ENCODE peak calls at places on chromosomes 2 and 18, in five cellular contexts. K is cardiac fibroblast, Z is tibial nerve, U is WERI-Rb-1, A is AG04449. F is an unnamed sample.

GRCh38 chr2:68784191-68784590 is 49.6 kb downstream of the ARHGAP25 start:
- DNase-seq in Z (no peak), A (no peak), K (no peak), U (no peak), F (no peak)

GRCh38 chr18:73827801-73828200 is 319.8 kb downstream of the FBXO15 start:
- DNase-seq in U (peak; percentile 28), A (no peak), Z (no peak), K (no peak), F (no peak)

GRCh38 chr2:165312999-165313398 is 73.8 kb downstream of the SCN2A start:
- DNase-seq in K (no peak), U (no peak), Z (no peak), A (no peak), F (no peak)

GRCh38 chr18:74898965-74899364 is 301.3 kb downstream of the ZNF407 start:
- DNase-seq in U (no peak), A (no peak), K (peak; percentile 62), Z (no peak), F (peak; percentile 94)

GRCh38 chr18:27004056-27004829 is 138.7 kb upstream of the AQP4 start:
- DNase-seq in Z (no peak), K (peak; percentile 30), U (no peak), A (no peak), F (peak; percentile 30)

GRCh38 chr18:28147674-28148171 is 29.2 kb downstream of the CDH2 start:
- DNase-seq in U (no peak), Z (no peak), K (peak; percentile 88), A (no peak), F (no peak)

GRCh38 chr18:61554946-61555361 is 221.7 kb downstream of the CDH20 start:
- DNase-seq in A (no peak), U (no peak), Z (no peak), K (no peak), F (peak; percentile 41)

GRCh38 chr18:58576641-58577251 is 52.1 kb downstream of the ALPK2 start:
- DNase-seq in K (no peak), A (no peak), U (no peak), Z (no peak), F (peak; percentile 65)

GRCh38 chr18:36757081-36757480 is 71.7 kb downstream of the TPGS2 start:
- DNase-seq in K (peak; percentile 77), U (no peak), Z (peak; percentile 65), A (peak; percentile 49), F (peak; percentile 70)

GRCh38 chr2:71190959-71191943 is 35.7 kb downstream of the PAIP2B start:
- DNase-seq in Z (no peak), U (peak; percentile 18), K (peak; percentile 37), A (no peak), F (peak; percentile 1)

GRCh38 chr2:106536490-106536889 is 49.3 kb downstream of the CD8B2 start:
- DNase-seq in Z (no peak), A (no peak), U (no peak), K (no peak), F (no peak)

GRCh38 chr2:232502901-232503791 is 15.5 kb upstream of the ECEL1 start:
- DNase-seq in K (peak; percentile 16), A (no peak), Z (no peak), U (no peak), F (peak; percentile 10)

GRCh38 chr18:7417742-7418141 is 149.4 kb upstream of the PTPRM start:
- DNase-seq in A (no peak), U (no peak), K (peak; percentile 44), Z (no peak), F (peak; percentile 29)

GRCh38 chr2:145220496-145220895 is 700.6 kb upstream of the ZEB2 start:
- DNase-seq in A (no peak), Z (no peak), K (no peak), U (no peak), F (no peak)

GRCh38 chr18:76721207-76721996 is 101.0 kb upstream of the ZNF236 start:
- DNase-seq in K (no peak), U (no peak), Z (no peak), A (no peak), F (no peak)

GRCh38 chr2:199410130-199410529 is 47.6 kb downstream of the SATB2 start:
- DNase-seq in U (no peak), Z (no peak), A (no peak), K (peak; percentile 28), F (peak; percentile 40)

GRCh38 chr2:202109737-202110184 is 36.7 kb downstream of the KIAA2012 start:
- DNase-seq in A (no peak), U (no peak), K (peak; percentile 42), Z (peak; percentile 44), F (peak; percentile 69)

GRCh38 chr18:75072672-75073371 is 136.1 kb downstream of the PTGR3 start:
- DNase-seq in Z (no peak), K (no peak), A (no peak), U (no peak), F (no peak)

GRCh38 chr2:46239175-46239846 is 57.9 kb upstream of the EPAS1 start:
- DNase-seq in K (no peak), A (no peak), Z (no peak), U (no peak), F (no peak)

GRCh38 chr2:39584283-39584972 is 81.3 kb upstream of the TMEM178A start:
- DNase-seq in K (peak; percentile 91), U (no peak), A (peak; percentile 41), Z (no peak), F (peak; percentile 58)

GRCh38 chr18:62018761-62019041 is 125.9 kb upstream of the RNF152 start:
- DNase-seq in Z (no peak), U (no peak), K (no peak), A (no peak), F (no peak)

GRCh38 chr2:40466926-40467325 is 15.0 kb upstream of the SLC8A1 start:
- DNase-seq in U (peak; percentile 78), A (no peak), K (no peak), Z (no peak), F (no peak)

GRCh38 chr2:15953143-15953630 is 12.8 kb downstream of the MYCN start:
- DNase-seq in K (no peak), Z (no peak), A (no peak), U (peak; percentile 1), F (no peak)

GRCh38 chr2:195820373-195820772 is 163.3 kb downstream of the SLC39A10 start:
- DNase-seq in U (no peak), K (peak; percentile 73), A (no peak), Z (no peak), F (peak; percentile 60)

GRCh38 chr2:233422050-233422639 is 67.9 kb downstream of the DGKD start:
- DNase-seq in A (no peak), Z (no peak), U (no peak), K (no peak), F (no peak)

GRCh38 chr2:35857541-35857940 is 498.0 kb upstream of the CRIM1 start:
- DNase-seq in U (no peak), K (no peak), Z (no peak), A (no peak), F (no peak)

GRCh38 chr2:101828267-101829017 is 130.9 kb downstream of the MAP4K4 start:
- DNase-seq in U (no peak), A (no peak), Z (no peak), K (no peak), F (no peak)

GRCh38 chr2:62112192-62112591 is 83.7 kb upstream of the B3GNT2 start:
- DNase-seq in Z (peak; percentile 5), A (no peak), K (peak; percentile 13), U (no peak), F (no peak)

GRCh38 chr2:220175967-220176366 is 548.5 kb downstream of the SLC4A3 start:
- DNase-seq in Z (no peak), A (no peak), K (no peak), U (no peak), F (no peak)

DNA sequence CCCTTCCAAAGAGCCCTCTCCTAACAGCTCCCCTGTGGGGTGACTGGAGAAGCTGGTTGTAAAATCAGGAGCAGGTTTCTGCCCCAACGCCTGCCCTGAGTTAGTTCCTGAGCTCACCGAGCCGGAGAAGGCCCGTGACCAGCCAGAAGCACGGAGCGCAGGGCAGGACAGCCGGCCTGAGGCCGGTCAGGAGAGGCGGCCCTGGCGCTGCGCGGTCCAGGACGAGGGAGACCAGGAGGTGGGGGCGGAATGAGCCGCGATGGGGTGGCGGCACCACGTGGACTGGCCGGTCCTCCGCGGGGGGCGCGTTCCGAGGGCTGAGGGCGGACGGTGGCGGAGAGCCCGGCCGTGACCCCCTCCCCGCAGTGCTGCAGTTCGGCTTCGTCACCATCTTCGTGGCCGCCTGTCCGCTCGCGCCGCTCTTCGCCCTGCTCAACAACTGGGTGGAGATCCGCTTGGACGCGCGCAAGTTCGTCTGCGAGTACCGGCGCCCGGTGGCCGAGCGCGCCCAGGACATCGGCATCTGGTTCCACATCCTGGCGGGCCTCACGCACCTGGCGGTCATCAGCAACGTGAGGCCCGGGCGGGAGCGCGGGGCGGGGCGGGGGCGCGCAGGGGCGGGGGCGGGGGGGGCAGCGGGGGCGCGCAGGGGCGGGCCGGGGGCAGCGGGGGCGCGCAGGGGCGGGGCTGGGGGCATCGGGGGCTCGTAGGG is 29.0 kb downstream of the ANO7 start:
- DNase-seq in K (peak; percentile 67), U (no peak), Z (peak; percentile 29), A (no peak), F (peak; percentile 68)
- H3K4me3 ChIP-seq in K (peak overlapping the region; percentile 52), U (no peak overlapping the region), Z (peak overlapping the region; percentile 40), A (peak overlapping the region; percentile 55), F (peak overlapping the region; percentile 40)

GRCh38 chr2:173493874-173494273 is 139.2 kb downstream of the CDCA7 start:
- DNase-seq in A (no peak), U (no peak), K (no peak), Z (no peak), F (no peak)
- TF ChIP-seq CTCF in A (no peak), U (no peak), K (no peak), Z (no peak), F (peak; percentile 15)

GRCh38 chr18:79848579-79849327 is 51.0 kb downstream of the KCNG2 start:
- DNase-seq in K (no peak), A (no peak), Z (no peak), U (no peak), F (no peak)
- H3K4me3 ChIP-seq in K (no peak overlapping the region), A (no peak overlapping the region), Z (no peak overlapping the region), U (no peak overlapping the region), F (no peak overlapping the region)

GRCh38 chr2:222280795-222281194 is 18.0 kb downstream of the PAX3 start:
- DNase-seq in Z (no peak), K (no peak), U (no peak), A (no peak), F (no peak)
- TF ChIP-seq CTCF in Z (no peak), K (no peak), U (no peak), A (no peak), F (no peak)

GRCh38 chr2:181306785-181307184 is 150.4 kb upstream of the ITGA4 start:
- DNase-seq in Z (no peak), K (peak; percentile 25), U (no peak), A (no peak), F (peak; percentile 39)
- H3K4me3 ChIP-seq in Z (no peak overlapping the region), K (no peak overlapping the region), U (no peak overlapping the region), A (no peak overlapping the region), F (no peak overlapping the region)

DNA sequence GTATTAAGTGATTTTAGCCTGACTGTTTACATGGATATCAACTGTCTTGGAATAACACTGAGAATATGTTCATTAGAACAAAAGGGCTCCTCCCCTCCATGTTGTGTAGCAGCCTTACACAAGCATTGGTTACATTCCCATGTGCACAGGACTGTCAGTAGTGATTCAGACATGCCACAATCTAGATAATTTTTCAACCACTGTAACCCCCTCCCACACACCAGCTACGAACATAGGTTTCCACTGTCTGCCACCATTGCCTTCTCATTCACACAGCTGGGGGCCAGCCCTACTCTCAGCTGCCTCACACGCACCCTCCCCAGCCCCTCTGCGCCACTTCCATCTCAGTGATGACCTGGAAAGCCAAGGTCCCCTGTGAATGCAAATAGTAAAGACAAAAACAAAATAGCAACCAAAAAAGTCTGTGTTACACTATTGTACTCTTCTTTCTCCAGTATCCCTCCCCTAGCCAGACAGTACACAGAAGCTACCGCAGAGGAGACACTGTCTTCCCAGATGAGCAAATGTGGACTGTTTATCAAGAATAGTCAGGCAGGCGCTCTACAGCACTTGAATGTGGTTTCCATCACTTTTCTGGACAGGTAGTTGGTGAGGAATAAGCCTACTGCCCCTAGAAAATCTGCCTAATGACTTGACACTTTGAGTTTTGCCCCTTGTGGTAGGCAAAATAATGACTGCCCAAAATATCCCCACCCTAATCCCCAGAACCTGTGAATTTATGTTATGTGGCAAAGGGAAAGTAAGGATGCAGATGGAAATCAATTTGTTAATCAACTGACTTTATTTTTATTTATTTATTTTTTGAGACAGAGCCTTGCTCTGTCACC is 27.9 kb upstream of the TYMS start:
- DNase-seq in U (no peak), Z (no peak), A (no peak), K (no peak), F (no peak)
- TF ChIP-seq CTCF in U (no peak), Z (no peak), A (no peak), K (no peak), F (peak; percentile 3)

F was measured in astrocyte of the spinal cord.